ENCODE peak calls at places on chromosome 21, in four cellular contexts. D is activated T-cell treated with anti-CD3 and anti-CD28 coated beads, Interleukin-2, amount 50 U/mL, for 72 hours; X is type B pancreatic cell; W is activated CD4-positive, alpha-beta T cell treated with anti-CD3 and anti-CD28 coated beads for 24 hours. T is an unnamed sample.

GRCh38 chr21:36156339-36156814 is 247 bp upstream of the DOP1B start:
- DNase-seq in D (peak; percentile 100), X (peak; percentile 100), W (peak; percentile 100), T (peak; percentile 96)

GRCh38 chr21:32256873-32257620 is 21.8 kb downstream of the MIS18A start:
- DNase-seq in D (no peak), X (no peak), W (no peak), T (no peak)

GRCh38 chr21:19237603-19238002 is 834.0 kb upstream of the TMPRSS15 start:
- DNase-seq in D (no peak), X (no peak), W (no peak), T (no peak)

GRCh38 chr21:44930543-44930981 is 9.3 kb upstream of the SLX9 start:
- DNase-seq in D (peak; percentile 58), X (no peak), W (no peak), T (no peak)

GRCh38 chr21:31967334-31967733 is 94.5 kb downstream of the HUNK start:
- DNase-seq in D (no peak), X (no peak), W (no peak), T (no peak)

GRCh38 chr21:29403922-29404538 is 105.3 kb downstream of the BACH1 start:
- DNase-seq in D (no peak), X (no peak), W (no peak), T (no peak)

GRCh38 chr21:44006017-44006624 is 6.0 kb upstream of the TRAPPC10 start:
- DNase-seq in D (no peak), X (no peak), W (no peak), T (no peak)

GRCh38 chr21:25506887-25507286 is 100.4 kb downstream of the MRPL39 start:
- DNase-seq in D (no peak), X (no peak), W (no peak), T (no peak)

GRCh38 chr21:38511662-38512243 is 13.5 kb upstream of the ERG start:
- DNase-seq in D (no peak), X (no peak), W (no peak), T (no peak)

GRCh38 chr21:32475162-32475812 is 62.8 kb downstream of the EVA1C start:
- DNase-seq in D (no peak), X (no peak), W (no peak), T (no peak)

GRCh38 chr21:41827951-41828883 is 50.9 kb downstream of the PRDM15 start:
- DNase-seq in D (no peak), X (no peak), W (no peak), T (no peak)

GRCh38 chr21:25569711-25570110 is 37.6 kb downstream of the MRPL39 start:
- DNase-seq in D (no peak), X (no peak), W (no peak), T (no peak)

GRCh38 chr21:15444118-15444960 is 285.4 kb upstream of the USP25 start:
- DNase-seq in D (no peak), X (no peak), W (no peak), T (no peak)

GRCh38 chr21:33998402-33998801 is 75.0 kb upstream of the MRPS6 start:
- DNase-seq in D (no peak), X (no peak), W (no peak), T (no peak)

GRCh38 chr21:44767834-44768831 is 33.5 kb downstream of the UBE2G2 start:
- DNase-seq in D (no peak), X (peak; percentile 61), W (no peak), T (no peak)

GRCh38 chr21:15552914-15553491 is 176.8 kb upstream of the USP25 start:
- DNase-seq in D (no peak), X (no peak), W (no peak), T (no peak)

GRCh38 chr21:44445413-44445812 is 9.9 kb upstream of the LRRC3 start:
- DNase-seq in D (no peak), X (no peak), W (no peak), T (no peak)

GRCh38 chr21:36113647-36114428 is 21.0 kb upstream of the CBR3 start:
- DNase-seq in D (peak; percentile 62), X (no peak), W (peak; percentile 36), T (no peak)

GRCh38 chr21:29817450-29817849 is 122.3 kb downstream of the GRIK1 start:
- DNase-seq in D (no peak), X (no peak), W (no peak), T (no peak)

GRCh38 chr21:45536301-45537081 is 5.7 kb downstream of the SLC19A1 start:
- DNase-seq in D (no peak), X (peak; percentile 65), W (no peak), T (no peak)

GRCh38 chr21:37866027-37866426 is 50.2 kb downstream of the KCNJ6 start:
- DNase-seq in D (no peak), X (no peak), W (no peak), T (no peak)

GRCh38 chr21:27631471-27631870 is 664.6 kb upstream of the ADAMTS5 start:
- DNase-seq in D (no peak), X (no peak), W (no peak), T (no peak)

GRCh38 chr21:38241029-38241740 is 15.6 kb upstream of the KCNJ15 start:
- DNase-seq in D (no peak), X (no peak), W (no peak), T (no peak)

GRCh38 chr21:14482165-14482564 is 64.0 kb downstream of the SAMSN1 start:
- DNase-seq in D (no peak), X (no peak), W (no peak), T (no peak)

GRCh38 chr21:43658769-43659135 is 536 bp downstream of the HSF2BP start:
- DNase-seq in D (no peak), X (peak; percentile 69), W (no peak), T (no peak)

GRCh38 chr21:27268290-27268689 is 301.4 kb upstream of the ADAMTS5 start:
- DNase-seq in D (no peak), X (no peak), W (no peak), T (no peak)

GRCh38 chr21:25826652-25827051 is 91.9 kb downstream of the GABPA start:
- DNase-seq in D (no peak), X (no peak), W (no peak), T (no peak)

GRCh38 chr21:34724131-34724856 is 55.5 kb downstream of the CLIC6 start:
- DNase-seq in D (no peak), X (no peak), W (no peak), T (no peak)

GRCh38 chr21:18249542-18250152 is 5.0 kb downstream of the CHODL start:
- DNase-seq in D (no peak), X (no peak), W (no peak), T (no peak)

GRCh38 chr21:39951183-39952101 is 84.2 kb downstream of the PCP4 start:
- DNase-seq in D (no peak), X (no peak), W (no peak), T (no peak)

GRCh38 chr21:32520885-32521735 is 64.2 kb downstream of the TCP10L start:
- DNase-seq in D (no peak), X (no peak), W (no peak), T (no peak)

GRCh38 chr21:28142692-28143091 is 850.0 kb downstream of the LTN1 start:
- DNase-seq in D (no peak), X (no peak), W (no peak), T (no peak)

GRCh38 chr21:31098576-31099005 is 60.3 kb upstream of the KRTAP19-8 start:
- DNase-seq in D (peak; percentile 79), X (peak; percentile 76), W (peak; percentile 68), T (peak; percentile 26)

GRCh38 chr21:14488805-14489204 is 57.3 kb downstream of the SAMSN1 start:
- DNase-seq in D (no peak), X (no peak), W (no peak), T (no peak)

GRCh38 chr21:28971171-28971570 is 21.5 kb downstream of the LTN1 start:
- DNase-seq in D (no peak), X (no peak), W (no peak), T (no peak)

GRCh38 chr21:27454234-27454633 is 487.3 kb upstream of the ADAMTS5 start:
- DNase-seq in D (no peak), X (no peak), W (no peak), T (no peak)